ENCODE peak calls at places on chromosomes 7 and 10, in nine cellular contexts. X, I, Z, T, N, R, S, D and V are unnamed samples.

GRCh38 chr7:39461263-39461662 is 104.9 kb upstream of the YAE1 start:
- DNase-seq in R (no peak), D (no peak), I (no peak), X (no peak), T (no peak), N (no peak), Z (no peak), S (no peak), V (peak)

GRCh38 chr7:36300696-36301350 is 88.8 kb upstream of the ANLN start:
- DNase-seq in R (no peak), D (no peak), X (no peak), I (no peak), N (no peak), Z (no peak), T (no peak), S (peak), V (peak)

GRCh38 chr10:6247041-6247712 is 44.4 kb downstream of the PFKFB3 start:
- DNase-seq in R (no peak), T (no peak), X (no peak), Z (peak), D (no peak), I (peak), N (no peak), S (no peak), V (no peak)

GRCh38 chr10:37010741-37011140 is 114.7 kb upstream of the ANKRD30A start:
- DNase-seq in X (no peak), Z (no peak), N (no peak), S (no peak), T (no peak), I (no peak), R (no peak), D (no peak), V (no peak)

GRCh38 chr10:8282340-8282739 is 227.9 kb downstream of the GATA3 start:
- DNase-seq in D (no peak), I (no peak), Z (no peak), R (peak), X (no peak), T (no peak), S (no peak), N (no peak), V (no peak)

GRCh38 chr7:56115852-56116538 is at the start of gene NUPR2:
- DNase-seq in X (no peak), R (no peak), T (no peak), Z (peak), D (peak), N (no peak), S (peak), I (no peak), V (no peak)

GRCh38 chr7:151404216-151405011 is 5.4 kb downstream of the WDR86 start:
- DNase-seq in R (peak), D (no peak), Z (peak), X (peak), I (no peak), N (no peak), T (peak), S (peak), V (peak)

GRCh38 chr7:45586748-45587520 is 12.8 kb downstream of the ADCY1 start:
- DNase-seq in T (no peak), S (peak), N (no peak), X (no peak), D (no peak), Z (no peak), R (no peak), I (no peak), V (no peak)

GRCh38 chr7:68438811-68439210 is 1159.5 kb upstream of the AUTS2 start:
- DNase-seq in R (no peak), N (no peak), Z (no peak), I (no peak), D (no peak), X (no peak), S (no peak), T (no peak), V (no peak)

GRCh38 chr10:48645600-48645999 is 39.1 kb upstream of the WDFY4 start:
- DNase-seq in X (no peak), T (no peak), Z (no peak), N (no peak), R (no peak), I (no peak), S (no peak), D (no peak), V (no peak)

GRCh38 chr7:140656548-140657515 is 15.9 kb upstream of the ADCK2 start:
- DNase-seq in R (peak), X (peak), N (no peak), D (peak), S (no peak), T (peak), Z (peak), I (peak), V (peak)

GRCh38 chr7:936131-937054 is 18.1 kb downstream of the ADAP1 start:
- DNase-seq in N (no peak), Z (no peak), D (no peak), R (peak), S (peak), T (no peak), I (no peak), X (peak), V (no peak)

GRCh38 chr7:106166651-106167342 is 54.7 kb upstream of the SYPL1 start:
- DNase-seq in N (peak), R (peak), T (peak), I (peak), Z (peak), S (no peak), D (no peak), X (peak), V (peak)

GRCh38 chr10:91930939-91931338 is 7.4 kb downstream of the BTAF1 start:
- DNase-seq in I (no peak), T (no peak), D (no peak), N (no peak), X (no peak), S (no peak), R (no peak), Z (no peak), V (peak)

GRCh38 chr10:50991496-50992355 is 82.6 kb upstream of the PRKG1 start:
- DNase-seq in N (no peak), D (no peak), X (no peak), T (peak), Z (no peak), I (peak), S (peak), R (no peak), V (peak)

GRCh38 chr10:46106410-46107255 is 60.6 kb upstream of the MSMB start:
- DNase-seq in Z (peak), I (peak), D (peak), T (peak), N (no peak), X (peak), R (peak), S (peak), V (peak)

GRCh38 chr7:34357946-34358345 is 300.1 kb upstream of the NPSR1 start:
- DNase-seq in N (no peak), T (no peak), S (no peak), R (no peak), X (no peak), Z (no peak), D (no peak), I (no peak), V (no peak)

GRCh38 chr7:15452670-15453069 is 109.1 kb downstream of the AGMO start:
- DNase-seq in Z (no peak), S (no peak), N (no peak), I (no peak), D (no peak), T (no peak), R (no peak), X (no peak), V (no peak)

GRCh38 chr10:31121074-31121685 is 89.5 kb upstream of the ZNF438 start:
- DNase-seq in S (no peak), T (no peak), I (no peak), Z (no peak), X (no peak), N (no peak), R (no peak), D (no peak), V (no peak)

GRCh38 chr10:95509281-95509680 is 51.9 kb downstream of the SORBS1 start:
- DNase-seq in N (no peak), R (no peak), T (no peak), D (no peak), I (peak), Z (no peak), S (no peak), X (no peak), V (no peak)

GRCh38 chr10:16777473-16778370 is 39.5 kb downstream of the RSU1 start:
- DNase-seq in D (no peak), S (no peak), T (no peak), N (peak), Z (peak), I (peak), X (peak), R (peak), V (peak)

GRCh38 chr7:47371733-47372368 is 210.1 kb downstream of the TNS3 start:
- DNase-seq in X (peak), R (no peak), T (peak), Z (peak), I (peak), D (peak), S (peak), N (no peak), V (peak)

GRCh38 chr7:9557853-9558252 is 1124.4 kb downstream of the NXPH1 start:
- DNase-seq in X (no peak), Z (no peak), S (no peak), N (no peak), T (no peak), I (no peak), R (no peak), D (no peak), V (no peak)

DNA sequence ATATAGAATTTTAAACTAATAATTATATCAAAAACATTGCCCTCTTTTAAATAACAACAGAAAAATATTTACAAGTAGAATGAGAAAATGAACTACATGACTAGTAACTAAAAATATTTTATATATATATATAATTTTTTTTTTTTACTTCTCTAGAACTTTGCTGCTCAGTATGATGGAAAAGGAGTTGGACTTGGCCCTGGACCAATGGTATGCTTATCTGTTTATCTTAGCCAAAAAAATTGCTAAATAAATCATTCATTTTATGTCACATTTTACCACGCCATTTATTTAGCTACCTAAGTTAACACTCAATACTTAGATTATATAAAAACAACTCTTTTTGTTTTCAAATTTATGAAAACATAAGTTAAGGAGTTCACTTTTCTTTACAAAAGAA is 6.7 kb downstream of the COL1A2 start:
- DNase-seq in I (peak), T (no peak), S (no peak), R (no peak), X (peak), D (no peak), N (no peak), Z (no peak), V (no peak)
- H3K4me3 ChIP-seq in I (peak), T (no peak), S (no peak), R (no peak), X (peak), D (no peak), N (peak), Z (no peak), V (peak)

DNA sequence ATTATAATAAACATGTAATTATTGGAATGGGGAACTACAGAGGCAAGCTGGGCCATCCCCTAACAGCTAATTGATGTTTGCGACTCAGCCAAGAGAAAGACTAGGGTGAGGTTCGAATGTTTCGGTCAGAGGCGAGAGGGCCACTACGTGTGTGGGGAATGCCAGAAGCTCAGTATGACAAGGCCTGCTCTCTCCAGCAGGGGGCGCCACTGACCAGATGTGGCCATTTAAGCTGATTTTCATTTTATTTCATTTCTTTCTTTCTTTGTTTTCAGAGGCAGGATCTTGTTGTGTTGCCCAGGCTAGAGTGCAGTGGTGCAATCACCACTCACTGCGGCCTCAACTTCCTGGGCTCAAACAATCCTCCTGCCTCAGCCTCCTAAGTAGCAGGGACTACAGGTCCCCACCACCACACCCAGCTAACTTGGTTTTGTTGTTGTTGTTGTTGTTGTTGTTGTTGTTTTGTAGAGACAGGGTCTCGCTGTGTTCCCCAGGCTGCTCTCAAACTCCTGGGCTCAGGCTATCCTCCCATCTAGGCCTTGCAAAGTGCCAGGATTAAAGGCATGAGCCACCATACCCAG is 38.1 kb downstream of the TMEM130 start:
- DNase-seq in Z (peak), N (no peak), I (peak), D (no peak), R (peak), X (peak), T (no peak), S (no peak), V (peak)
- TF ChIP-seq CTCF in Z (peak), N (peak), I (peak), D (peak), R (peak), X (peak), T (peak), S (peak), V (peak)

DNA sequence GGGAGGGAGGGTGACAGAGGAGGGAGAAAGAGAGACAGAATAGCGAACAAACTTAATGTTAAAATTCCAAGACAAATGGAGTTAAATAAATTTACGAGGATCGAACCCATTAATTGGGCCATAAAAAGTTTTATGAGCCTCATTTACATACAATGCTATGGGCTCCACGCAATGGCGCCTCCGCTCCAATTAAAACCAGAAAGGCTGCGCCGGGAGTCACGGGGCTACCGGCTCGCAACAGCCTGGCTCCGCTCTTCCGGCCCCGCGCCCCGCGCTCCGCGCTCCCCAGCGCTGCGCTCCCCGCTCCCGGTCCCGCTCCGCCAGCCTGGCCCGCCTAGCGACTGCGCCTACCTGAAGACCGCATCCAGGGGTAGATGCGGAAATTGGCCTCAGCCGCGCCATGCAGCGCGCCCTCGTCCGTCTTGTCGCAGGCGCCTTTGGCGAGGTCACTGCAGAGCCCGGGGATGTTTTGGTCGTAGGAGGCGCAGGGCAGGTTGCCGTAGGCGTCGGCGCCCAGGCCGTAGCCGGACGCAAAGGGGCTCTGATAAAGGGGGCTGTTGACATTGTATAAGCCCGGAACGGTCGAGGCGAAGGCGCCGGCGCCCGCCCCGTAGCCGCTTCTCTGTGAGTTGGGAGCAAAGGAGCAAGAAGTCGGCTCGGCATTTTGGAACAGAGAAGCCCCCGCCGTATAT is 513 bp downstream of the HOXA7 start:
- DNase-seq in R (peak), S (peak), D (peak), I (no peak), Z (peak), N (no peak), X (peak), T (no peak), V (peak)
- H3K4me3 ChIP-seq in R (peak), S (peak), D (no peak), I (no peak), Z (peak), N (peak), X (peak), T (peak), V (peak)

DNA sequence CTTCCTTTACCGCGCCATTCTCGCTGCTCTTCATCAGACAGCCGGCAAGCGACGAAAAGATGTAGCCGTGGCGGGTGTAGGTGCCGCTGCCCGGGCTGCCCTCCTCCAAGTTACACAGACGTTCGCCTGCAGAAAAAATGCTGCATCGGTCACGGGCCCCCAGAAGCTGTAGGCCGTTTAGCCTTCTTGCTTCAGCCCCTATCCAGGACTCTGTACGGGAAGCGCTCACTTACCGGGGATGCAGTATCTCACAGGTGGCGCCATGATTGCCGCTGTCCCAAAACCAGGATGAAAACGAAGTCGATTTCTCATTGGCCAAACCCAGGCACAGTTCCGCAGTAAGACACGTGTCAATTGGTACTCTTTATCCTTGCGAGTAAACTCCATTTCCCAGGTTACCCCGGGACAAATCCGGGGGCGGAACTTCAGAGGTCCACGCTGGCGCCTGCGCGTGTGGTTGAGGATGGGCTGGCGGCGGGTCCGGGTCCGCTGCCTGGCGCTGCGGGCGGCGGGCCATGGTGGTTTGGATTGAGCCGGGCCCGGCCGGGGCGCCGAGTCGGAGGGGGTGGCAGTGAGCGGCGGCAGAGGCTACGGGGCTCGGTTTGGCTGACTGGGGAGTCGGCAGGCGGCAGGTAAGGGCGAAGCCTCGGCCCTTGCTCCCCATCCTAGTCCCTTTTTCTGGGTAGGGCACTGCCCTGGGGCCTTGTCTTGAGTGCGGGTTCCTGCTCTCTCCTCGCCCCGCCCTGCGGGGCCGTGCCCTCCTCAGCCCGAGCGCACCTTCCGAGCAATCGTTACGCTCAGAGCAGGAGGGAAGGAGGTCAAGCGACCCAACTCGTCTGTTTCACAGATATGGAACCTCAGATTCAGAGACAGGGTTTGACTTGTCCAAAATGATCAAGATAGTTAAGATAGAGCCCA is at the start of the genes EXOSC1 and ZDHHC16:
- DNase-seq in Z (peak), X (peak), R (peak), N (peak), T (peak), I (peak), S (peak), D (peak), V (peak)
- TF ChIP-seq CTCF in Z (no peak), X (no peak), R (peak), N (peak), T (no peak), I (no peak), S (no peak), D (peak), V (no peak)

GRCh38 chr10:63549810-63550209 is 28.6 kb downstream of the REEP3 start:
- DNase-seq in Z (no peak), R (no peak), T (no peak), D (no peak), N (no peak), X (no peak), S (no peak), I (no peak), V (no peak)

GRCh38 chr10:63554666-63555065 is 33.5 kb downstream of the REEP3 start:
- DNase-seq in T (no peak), I (peak), N (peak), S (no peak), X (peak), R (peak), Z (no peak), D (no peak), V (peak)

GRCh38 chr10:63553473-63553872 is 32.3 kb downstream of the REEP3 start:
- DNase-seq in N (no peak), R (no peak), T (no peak), D (no peak), Z (no peak), X (no peak), S (no peak), I (no peak), V (peak)

GRCh38 chr10:63555330-63555729 is 34.1 kb downstream of the REEP3 start:
- DNase-seq in X (no peak), D (no peak), R (no peak), N (no peak), Z (no peak), S (no peak), I (no peak), T (no peak), V (no peak)

GRCh38 chr10:63553031-63553430 is 31.8 kb downstream of the REEP3 start:
- DNase-seq in Z (no peak), R (no peak), D (no peak), T (no peak), X (peak), N (peak), I (peak), S (no peak), V (peak)
- H3K4me3 ChIP-seq in Z (no peak), R (no peak), D (no peak), T (no peak), X (no peak), N (no peak), I (no peak), S (no peak), V (no peak)